ENCODE peak calls at places on chromosome X, in ten cellular contexts. C is MCF 10A, J is dorsolateral prefrontal cortex, A is BE2C, I is left lung, S is mucosa of descending colon, V is fibroblast of pulmonary artery, T is BJ, H is stomach, G is HCT116. Z is an unnamed sample.

GRCh38 chrX:134749651-134750450 is 91.6 kb upstream of the PLAC1 start:
- DNase-seq in C (no peak), J (no peak), A (no peak), I (no peak), S (no peak), V (peak), T (no peak), H (no peak), G (no peak), Z (no peak)

GRCh38 chrX:103628386-103629290 is at the start of gene TCEAL1:
- DNase-seq in C (peak), J (peak), A (peak), I (peak), S (peak), V (peak), T (no peak), H (peak), G (no peak), Z (peak)

GRCh38 chrX:31353095-31353494 is 281.3 kb upstream of the FTHL17 start:
- DNase-seq in C (peak), J (no peak), A (no peak), I (no peak), S (no peak), V (peak), T (peak), H (no peak), G (no peak), Z (peak)

GRCh38 chrX:9906919-9907318 is 60.2 kb upstream of the CLDN34 start:
- DNase-seq in C (peak), J (no peak), A (no peak), I (no peak), S (no peak), V (no peak), T (no peak), H (no peak), G (no peak), Z (no peak)

GRCh38 chrX:45801554-45801953 is 600.9 kb upstream of the DIPK2B start:
- DNase-seq in C (peak), J (no peak), A (no peak), I (no peak), S (no peak), V (peak), T (no peak), H (no peak), G (no peak), Z (peak)

GRCh38 chrX:43809463-43809862 is 72.8 kb downstream of the MAOB start:
- DNase-seq in C (peak), J (no peak), A (no peak), I (no peak), S (no peak), V (peak), T (no peak), H (no peak), G (no peak), Z (peak)

GRCh38 chrX:31237189-31237588 is 165.3 kb upstream of the FTHL17 start:
- DNase-seq in C (no peak), J (no peak), A (no peak), I (no peak), S (no peak), V (no peak), T (no peak), H (no peak), G (no peak), Z (no peak)

GRCh38 chrX:153593811-153594500 is 5.0 kb downstream of the CCNQ start:
- DNase-seq in C (no peak), J (no peak), A (no peak), I (no peak), S (no peak), V (no peak), T (no peak), H (no peak), G (no peak), Z (no peak)

GRCh38 chrX:18984381-18985185 is 669 bp upstream of the PHKA2 start:
- DNase-seq in C (peak), J (peak), A (peak), I (peak), S (peak), V (peak), T (no peak), H (peak), G (peak), Z (peak)
- TF ChIP-seq CTCF in C (peak), J (peak), A (peak), I (peak), S (peak), V (peak), T (peak), H (peak), G (no peak), Z (peak)

GRCh38 chrX:19814240-19814639 is 73.2 kb downstream of the SH3KBP1 start:
- DNase-seq in C (no peak), J (no peak), A (no peak), I (no peak), S (no peak), V (no peak), T (no peak), H (no peak), G (no peak), Z (no peak)
- TF ChIP-seq CTCF in C (no peak), J (no peak), A (no peak), I (no peak), S (no peak), V (no peak), T (no peak), H (no peak), G (no peak), Z (no peak)

GRCh38 chrX:139126493-139126892 is 404.0 kb upstream of the F9 start:
- DNase-seq in C (peak), J (no peak), A (no peak), I (no peak), S (peak), V (no peak), T (no peak), H (peak), G (no peak), Z (no peak)
- TF ChIP-seq CTCF in C (peak), J (no peak), A (no peak), I (peak), S (no peak), V (no peak), T (no peak), H (peak), G (no peak), Z (no peak)

DNA sequence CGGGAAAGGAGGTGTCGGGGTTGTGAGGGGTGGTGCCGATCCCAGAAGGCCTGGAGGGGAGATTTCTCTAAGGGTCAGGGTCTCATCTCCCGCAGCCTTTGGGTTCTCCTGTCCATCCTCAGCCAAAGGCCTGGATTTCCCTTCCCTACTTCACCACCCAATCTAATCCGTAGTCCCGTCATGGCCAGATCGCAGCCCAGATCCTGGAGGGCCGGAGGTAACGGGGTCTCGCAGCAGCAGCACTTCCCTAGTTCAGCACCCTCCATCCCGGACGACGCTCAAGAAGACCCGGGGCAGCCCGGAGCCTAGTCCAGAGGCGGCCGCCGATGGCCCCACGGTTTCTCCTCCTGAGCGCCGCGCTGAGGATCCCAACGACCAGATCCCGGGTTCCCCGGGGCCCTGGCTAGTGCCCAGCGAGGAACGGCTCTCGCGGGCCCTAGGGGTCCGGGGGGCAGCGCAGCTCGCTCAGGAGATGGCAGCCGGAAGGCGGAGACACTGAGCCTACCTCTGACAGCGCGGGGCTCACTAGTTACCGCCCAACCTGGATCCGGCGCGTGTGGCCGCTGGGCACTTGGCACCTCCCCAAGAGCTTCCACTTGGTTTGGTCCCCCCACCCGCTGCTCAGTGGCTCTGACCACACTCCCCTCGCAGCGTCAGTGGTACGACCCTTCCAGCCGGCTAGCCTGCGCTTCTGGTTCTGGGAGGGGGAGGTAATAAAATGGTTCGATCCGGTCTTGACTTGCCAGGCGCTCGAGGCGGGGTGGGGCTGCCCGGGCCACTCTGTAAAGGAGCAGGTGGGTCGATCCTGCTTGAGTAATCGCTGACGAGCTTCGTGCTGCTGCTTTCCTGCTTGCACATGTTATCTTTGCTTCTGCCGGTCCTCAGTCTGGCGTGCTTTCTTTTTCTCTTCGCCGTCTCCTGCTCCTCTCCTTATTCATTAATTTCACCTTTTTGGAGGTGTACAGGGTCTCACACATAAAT is 3.6 kb downstream of the MAGIX start:
- DNase-seq in C (peak), J (peak), A (peak), I (peak), S (peak), V (peak), T (no peak), H (peak), G (peak), Z (peak)
- TF ChIP-seq CTCF in C (peak), J (peak), A (peak), I (no peak), S (no peak), V (no peak), T (peak), H (no peak), G (no peak), Z (no peak)

DNA sequence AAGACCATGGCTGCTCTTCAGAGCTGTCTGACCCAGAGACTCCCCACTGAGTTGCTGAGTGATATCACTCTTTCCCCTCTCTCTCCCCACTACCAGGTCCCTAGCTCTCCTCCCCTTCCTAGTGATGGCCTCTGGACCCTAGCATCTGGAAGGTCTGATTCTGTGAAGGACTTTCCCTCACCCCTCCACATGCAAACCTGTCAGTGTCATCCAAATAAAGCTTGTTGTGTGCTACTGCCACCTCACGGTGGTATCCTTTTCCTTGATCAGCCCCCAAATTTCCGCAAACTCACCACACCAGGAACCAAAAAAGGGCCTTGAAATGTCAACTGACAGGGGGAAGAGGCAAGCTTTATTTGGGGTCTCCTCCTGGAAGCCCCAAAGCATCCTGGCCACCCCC is 500.2 kb downstream of the IDS start:
- DNase-seq in C (no peak), J (no peak), A (no peak), I (no peak), S (no peak), V (no peak), T (no peak), H (no peak), G (no peak), Z (no peak)
- TF ChIP-seq CTCF in C (no peak), J (no peak), A (no peak), I (no peak), S (no peak), V (no peak), T (no peak), H (no peak), G (no peak), Z (no peak)

DNA sequence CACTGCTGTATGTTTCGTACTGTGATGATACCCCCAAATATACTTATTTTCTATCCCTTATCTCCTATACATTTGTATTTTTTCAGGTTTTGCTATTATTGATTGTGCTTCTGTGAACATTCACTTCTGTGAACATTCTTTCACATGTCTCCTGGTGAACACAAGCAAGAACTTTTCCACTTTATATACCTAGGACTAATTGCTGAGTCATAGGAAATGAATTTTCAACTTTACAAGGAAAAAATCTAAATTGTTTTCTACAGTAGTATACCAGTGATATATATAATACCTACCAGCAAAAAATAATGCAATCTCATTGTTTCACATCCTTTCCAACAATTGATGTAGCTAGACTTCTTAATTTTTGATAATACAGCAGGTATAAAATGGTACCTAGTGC is 139.5 kb upstream of the MAGEB18 start:
- DNase-seq in C (no peak), J (no peak), A (no peak), I (no peak), S (no peak), V (no peak), T (no peak), H (no peak), G (no peak), Z (no peak)
- TF ChIP-seq CTCF in C (no peak), J (no peak), A (no peak), I (no peak), S (no peak), V (no peak), T (no peak), H (no peak), G (no peak), Z (no peak)

GRCh38 chrX:129932792-129933321 is 26.9 kb downstream of the UTP14A start:
- DNase-seq in C (no peak), J (no peak), A (peak), I (peak), S (peak), V (no peak), T (no peak), H (no peak), G (no peak), Z (no peak)
- TF ChIP-seq CTCF in C (no peak), J (no peak), A (no peak), I (no peak), S (no peak), V (no peak), T (no peak), H (no peak), G (no peak), Z (no peak)

DNA sequence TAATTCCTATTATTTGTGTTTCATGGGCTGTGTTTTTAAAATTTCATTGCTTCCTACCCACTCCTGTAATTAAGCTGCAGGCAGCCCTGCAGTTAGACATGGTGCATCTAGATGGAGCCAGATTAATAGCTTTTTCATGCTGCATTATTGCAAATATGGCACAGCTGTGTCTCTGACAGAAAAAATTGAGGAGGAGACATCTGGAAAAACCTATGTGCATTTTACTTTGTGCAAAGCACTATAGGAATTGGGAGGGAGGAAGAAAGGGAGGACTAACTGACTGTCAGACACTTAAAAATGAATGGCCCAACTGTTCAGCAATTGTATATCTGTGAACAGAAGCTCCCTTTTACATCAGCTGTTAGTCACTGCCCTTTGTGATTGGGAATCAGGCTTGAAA is 8.1 kb upstream of the RPGR start:
- DNase-seq in C (no peak), J (no peak), A (no peak), I (no peak), S (no peak), V (no peak), T (no peak), H (no peak), G (no peak), Z (no peak)
- TF ChIP-seq CTCF in C (peak), J (peak), A (peak), I (no peak), S (no peak), V (peak), T (no peak), H (no peak), G (no peak), Z (peak)

Z was measured in cardiac fibroblast.